ENCODE peak calls at places on chromosomes 6 and 20, in five cellular contexts. Q is pancreas, M is heart right ventricle, R is heart left ventricle, C is SJSA1. B is an unnamed sample.

GRCh38 chr20:18314786-18315406 is 26.6 kb downstream of the ZNF133 start:
- DNase-seq in Q (no peak), M (no peak), R (no peak), C (peak; percentile 28), B (no peak)

GRCh38 chr20:50415516-50416268 is 94.5 kb upstream of the PTPN1 start:
- DNase-seq in Q (peak; percentile 99), M (peak; percentile 100), R (peak; percentile 98), C (peak; percentile 82), B (peak; percentile 88)

GRCh38 chr6:87289571-87289970 is 32.8 kb upstream of the SMIM8 start:
- DNase-seq in Q (no peak), M (no peak), R (no peak), C (no peak), B (no peak)

GRCh38 chr20:38186788-38187221 is 21.7 kb upstream of the TGM2 start:
- DNase-seq in Q (no peak), M (no peak), R (no peak), C (peak; percentile 29), B (no peak)

GRCh38 chr6:42498473-42499128 is 46.9 kb upstream of the TRERF1 start:
- DNase-seq in Q (peak; percentile 57), M (peak; percentile 49), R (no peak), C (no peak), B (no peak)

GRCh38 chr6:87789198-87789899 is 87.3 kb upstream of the AKIRIN2 start:
- DNase-seq in Q (no peak), M (no peak), R (no peak), C (peak; percentile 53), B (no peak)

GRCh38 chr6:43127180-43127579 is 43.9 kb upstream of the SRF start:
- DNase-seq in Q (no peak), M (no peak), R (no peak), C (no peak), B (no peak)

GRCh38 chr20:38985603-38986170 is 23.5 kb downstream of the DHX35 start:
- DNase-seq in Q (no peak), M (no peak), R (no peak), C (peak; percentile 20), B (peak; percentile 45)

GRCh38 chr20:32583581-32584045 is 1.5 kb downstream of the NOL4L start:
- DNase-seq in Q (no peak), M (no peak), R (no peak), C (no peak), B (no peak)

GRCh38 chr6:15608406-15608805 is 54.4 kb downstream of the DTNBP1 start:
- DNase-seq in Q (no peak), M (no peak), R (no peak), C (peak; percentile 50), B (no peak)

GRCh38 chr6:99589907-99590493 is 16.6 kb upstream of the PRDM13 start:
- DNase-seq in Q (no peak), M (no peak), R (no peak), C (no peak), B (no peak)

GRCh38 chr6:23179994-23180393 is 610.6 kb downstream of the HDGFL1 start:
- DNase-seq in Q (no peak), M (no peak), R (no peak), C (no peak), B (no peak)

GRCh38 chr6:81450180-81450579 is 302.3 kb downstream of the TENT5A start:
- DNase-seq in Q (no peak), M (no peak), R (no peak), C (no peak), B (no peak)

GRCh38 chr20:18728165-18728866 is 85.3 kb upstream of the SCP2D1 start:
- DNase-seq in Q (no peak), M (no peak), R (no peak), C (no peak), B (peak; percentile 22)

GRCh38 chr6:140871911-140872310 is 1260.8 kb upstream of the GJE1 start:
- DNase-seq in Q (no peak), M (no peak), R (no peak), C (no peak), B (no peak)

GRCh38 chr6:22145823-22146379 is 150.9 kb downstream of the PRL start:
- DNase-seq in Q (no peak), M (no peak), R (no peak), C (peak; percentile 54), B (peak; percentile 79)

GRCh38 chr6:31676904-31677303 is 4.0 kb downstream of the LY6G5C start:
- DNase-seq in Q (no peak), M (no peak), R (no peak), C (no peak), B (no peak)

GRCh38 chr6:157430834-157431233 is 49.8 kb downstream of the ZDHHC14 start:
- DNase-seq in Q (no peak), M (no peak), R (peak; percentile 32), C (no peak), B (no peak)

GRCh38 chr6:107628878-107629277 is 139.0 kb downstream of the SOBP start:
- DNase-seq in Q (no peak), M (no peak), R (no peak), C (no peak), B (no peak)

GRCh38 chr20:20695250-20695816 is 17.1 kb downstream of the RALGAPA2 start:
- DNase-seq in Q (no peak), M (no peak), R (no peak), C (no peak), B (no peak)

GRCh38 chr6:169254456-169255316 is 1.0 kb upstream of the THBS2 start:
- DNase-seq in Q (no peak), M (no peak), R (no peak), C (no peak), B (no peak)

GRCh38 chr6:105781248-105781647 is 304.9 kb upstream of the PRDM1 start:
- DNase-seq in Q (no peak), M (no peak), R (no peak), C (no peak), B (no peak)

GRCh38 chr6:42988486-42989020 is 4.2 kb downstream of the PPP2R5D start:
- DNase-seq in Q (no peak), M (no peak), R (no peak), C (no peak), B (peak; percentile 43)

GRCh38 chr6:158041788-158042187 is 60.1 kb downstream of the SYNJ2 start:
- DNase-seq in Q (peak; percentile 41), M (no peak), R (no peak), C (no peak), B (no peak)

GRCh38 chr6:33672808-33673207 is 38.7 kb downstream of the UQCC2 start:
- DNase-seq in Q (no peak), M (peak; percentile 88), R (peak; percentile 86), C (peak; percentile 73), B (peak; percentile 76)

GRCh38 chr6:124007915-124008688 is 204.4 kb downstream of the NKAIN2 start:
- DNase-seq in Q (no peak), M (no peak), R (no peak), C (no peak), B (no peak)

GRCh38 chr20:44001667-44002596 is 87.3 kb downstream of the TOX2 start:
- DNase-seq in Q (no peak), M (no peak), R (peak; percentile 2), C (no peak), B (no peak)

GRCh38 chr20:32972181-32973076 is 31.8 kb downstream of the SUN5 start:
- DNase-seq in Q (no peak), M (no peak), R (no peak), C (no peak), B (peak; percentile 69)

GRCh38 chr20:16284385-16285100 is 288.7 kb downstream of the KIF16B start:
- DNase-seq in Q (no peak), M (no peak), R (no peak), C (no peak), B (no peak)

GRCh38 chr20:24868959-24869358 is 80.1 kb upstream of the CST7 start:
- DNase-seq in Q (no peak), M (no peak), R (no peak), C (no peak), B (no peak)

GRCh38 chr20:37627060-37627766 is 66.6 kb upstream of the CTNNBL1 start:
- DNase-seq in Q (no peak), M (peak; percentile 52), R (peak; percentile 48), C (peak; percentile 14), B (peak; percentile 80)

GRCh38 chr20:23222531-23223200 is 127.9 kb upstream of the NXT1 start:
- DNase-seq in Q (no peak), M (no peak), R (no peak), C (no peak), B (no peak)

GRCh38 chr20:47122560-47122959 is 227.9 kb downstream of the EYA2 start:
- DNase-seq in Q (no peak), M (no peak), R (no peak), C (no peak), B (no peak)

GRCh38 chr6:155108070-155108815 is 113.1 kb downstream of the TIAM2 start:
- DNase-seq in Q (no peak), M (no peak), R (no peak), C (no peak), B (peak; percentile 52)
- H3K4me3 ChIP-seq in Q (no peak overlapping the region), M (peak overlapping the region; percentile 10), R (peak overlapping the region; percentile 37), C (no peak overlapping the region), B (peak overlapping the region; percentile 20)

GRCh38 chr20:63014710-63015109 is 7.9 kb upstream of the BHLHE23 start:
- DNase-seq in Q (no peak), M (peak; percentile 2), R (no peak), C (no peak), B (peak; percentile 81)
- H3K4me1 ChIP-seq in Q (no peaks in the 10 kb centered on the region), M (no peaks in the 10 kb centered on the region), R (peaks cover 8% of the 10 kb centered on the region), C (peaks cover 28% of the 10 kb centered on the region), B (peaks cover 8% of the 10 kb centered on the region)

GRCh38 chr6:27230758-27231111 is 16.8 kb upstream of the PRSS16 start:
- DNase-seq in Q (no peak), M (no peak), R (no peak), C (no peak), B (no peak)
- H3K36me3 ChIP-seq in Q (no peaks in the 10 kb centered on the region), M (no peaks in the 10 kb centered on the region), R (no peaks in the 10 kb centered on the region), C (no peaks in the 10 kb centered on the region), B (no peaks in the 10 kb centered on the region)

DNA sequence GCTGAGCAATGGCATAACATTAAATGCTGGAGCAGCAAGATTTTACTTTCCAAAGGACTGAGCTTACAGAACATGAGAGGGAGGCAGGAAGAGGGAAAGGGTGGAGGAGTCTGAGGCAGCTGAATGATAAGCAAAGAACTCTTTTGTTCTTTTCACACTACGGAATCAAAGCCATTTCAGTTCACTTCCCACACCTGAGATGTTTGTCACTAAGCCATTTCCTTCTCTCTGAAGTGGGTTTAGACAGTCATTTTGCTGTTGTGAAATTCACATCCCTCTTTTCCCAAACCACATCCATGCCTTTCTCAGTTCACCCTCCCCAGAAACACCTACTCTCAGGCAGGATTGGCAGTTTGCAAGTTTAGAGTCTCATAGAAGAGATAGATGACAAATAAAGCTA is 267.9 kb downstream of the ADGRG6 start:
- DNase-seq in Q (no peak), M (no peak), R (no peak), C (no peak), B (no peak)
- H3K4me3 ChIP-seq in Q (no peak overlapping the region), M (no peak overlapping the region), R (no peak overlapping the region), C (no peak overlapping the region), B (no peak overlapping the region)

B was measured in SJCRH30.